ENCODE peak calls at places on chromosome 4, in five cellular contexts. M is iris pigment epithelial cell; E is NCI-H345; J is activated CD8-positive, alpha-beta memory T cell treated with anti-CD3 and anti-CD28 coated beads for 24 hours; H is M059J. F is an unnamed sample.

GRCh38 chr4:41213563-41214157 is 682 bp downstream of the APBB2 start:
- DNase-seq in M (no peak), E (peak), J (no peak), H (no peak), F (no peak)

GRCh38 chr4:144347116-144347515 is 206.6 kb upstream of the GYPA start:
- DNase-seq in M (no peak), E (no peak), J (no peak), H (no peak), F (no peak)

GRCh38 chr4:176883681-176884418 is 91.1 kb upstream of the VEGFC start:
- DNase-seq in M (peak), E (no peak), J (no peak), H (peak), F (no peak)

GRCh38 chr4:159006202-159006601 is 96.7 kb upstream of the RAPGEF2 start:
- DNase-seq in M (peak), E (peak), J (no peak), H (peak), F (no peak)

GRCh38 chr4:37757121-37757520 is 69.4 kb upstream of the PGM2 start:
- DNase-seq in M (no peak), E (no peak), J (no peak), H (no peak), F (no peak)

GRCh38 chr4:15003441-15003890 is 1.2 kb downstream of the CPEB2 start:
- DNase-seq in M (peak), E (peak), J (peak), H (peak), F (peak)

GRCh38 chr4:52783069-52783468 is 31.8 kb upstream of the ERVMER34-1 start:
- DNase-seq in M (no peak), E (no peak), J (no peak), H (no peak), F (no peak)

GRCh38 chr4:55547461-55547770 is 707 bp upstream of the CLOCK start:
- DNase-seq in M (peak), E (no peak), J (no peak), H (no peak), F (no peak)

GRCh38 chr4:83219344-83219990 is 65.1 kb downstream of the COQ2 start:
- DNase-seq in M (no peak), E (peak), J (peak), H (no peak), F (peak)

GRCh38 chr4:182276214-182277109 is 33.3 kb downstream of the TENM3 start:
- DNase-seq in M (no peak), E (no peak), J (no peak), H (no peak), F (no peak)

GRCh38 chr4:3483471-3483921 is 20.4 kb downstream of the DOK7 start:
- DNase-seq in M (no peak), E (no peak), J (no peak), H (peak), F (no peak)

GRCh38 chr4:168515222-168516011 is 18.6 kb downstream of the PALLD start:
- DNase-seq in M (peak), E (no peak), J (no peak), H (no peak), F (no peak)

GRCh38 chr4:12580787-12581186 is 903.4 kb downstream of the RAB28 start:
- DNase-seq in M (no peak), E (no peak), J (no peak), H (no peak), F (no peak)

F was measured in NCI-H774.